ENCODE peak calls at places on chromosomes 2 and 18, in five cellular contexts. V is dermis blood vessel endothelial cell, L is ovary, S is NCI-H1092, X is posterior vena cava. O is an unnamed sample.
A peak's percentile ranks its signal among the peaks of the same experiment; 100 is the strongest.

GRCh38 chr2:80591233-80591632 is 286.7 kb upstream of the LRRTM1 start:
- DNase-seq in V (no peak), L (no peak), S (no peak), X (no peak), O (no peak)

GRCh38 chr2:219272995-219273394 is 6.2 kb upstream of the DNAJB2 start:
- DNase-seq in V (no peak), L (no peak), S (no peak), X (no peak), O (no peak)

GRCh38 chr2:233051241-233052149 is 8.6 kb upstream of the INPP5D start:
- DNase-seq in V (peak; percentile 94), L (no peak), S (no peak), X (peak; percentile 94), O (peak; percentile 90)

GRCh38 chr2:21993002-21993401 is 869.2 kb downstream of the TDRD15 start:
- DNase-seq in V (no peak), L (no peak), S (no peak), X (no peak), O (no peak)

GRCh38 chr2:128315829-128316776 is 2.6 kb downstream of the HS6ST1 start:
- DNase-seq in V (no peak), L (no peak), S (no peak), X (peak; percentile 75), O (peak; percentile 87)

GRCh38 chr2:127884436-127884835 is 1.3 kb downstream of the AMMECR1L start:
- DNase-seq in V (peak; percentile 35), L (no peak), S (no peak), X (no peak), O (no peak)

GRCh38 chr2:121171625-121172119 is 113.3 kb downstream of the TFCP2L1 start:
- DNase-seq in V (no peak), L (no peak), S (no peak), X (no peak), O (peak; percentile 9)

GRCh38 chr2:156329922-156330726 is 2.4 kb downstream of the NR4A2 start:
- DNase-seq in V (no peak), L (no peak), S (no peak), X (no peak), O (no peak)

GRCh38 chr18:58901143-58901542 is 36.5 kb downstream of the ZNF532 start:
- DNase-seq in V (no peak), L (no peak), S (no peak), X (no peak), O (peak; percentile 64)

GRCh38 chr2:219460424-219460926 is 25.8 kb downstream of the SPEG start:
- DNase-seq in V (no peak), L (peak; percentile 75), S (peak; percentile 54), X (peak; percentile 92), O (no peak)

GRCh38 chr2:162245051-162245450 is 1.8 kb upstream of the FAP start:
- DNase-seq in V (peak; percentile 38), L (no peak), S (no peak), X (no peak), O (no peak)

GRCh38 chr2:184756885-184757284 is 158.6 kb downstream of the ZNF804A start:
- DNase-seq in V (no peak), L (no peak), S (no peak), X (no peak), O (no peak)

GRCh38 chr2:206627632-206628031 is 14.7 kb upstream of the FAM237A start:
- DNase-seq in V (no peak), L (no peak), S (no peak), X (no peak), O (no peak)

GRCh38 chr2:150513647-150514046 is 26.2 kb upstream of the RND3 start:
- DNase-seq in V (no peak), L (no peak), S (no peak), X (no peak), O (no peak)

GRCh38 chr2:119860924-119861323 is 101.2 kb downstream of the PTPN4 start:
- DNase-seq in V (no peak), L (no peak), S (no peak), X (peak; percentile 47), O (no peak)

GRCh38 chr18:12552884-12553242 is 105.0 kb downstream of the SPIRE1 start:
- DNase-seq in V (no peak), L (no peak), S (no peak), X (no peak), O (no peak)

GRCh38 chr2:217164008-217164407 is 304.1 kb upstream of the TNP1 start:
- DNase-seq in V (no peak), L (no peak), S (no peak), X (no peak), O (no peak)

GRCh38 chr2:43142921-43143438 is 83.4 kb downstream of the ZFP36L2 start:
- DNase-seq in V (no peak), L (no peak), S (no peak), X (no peak), O (no peak)

GRCh38 chr2:143282684-143283083 is 153.5 kb downstream of the ARHGAP15 start:
- DNase-seq in V (no peak), L (no peak), S (no peak), X (no peak), O (no peak)

GRCh38 chr2:43537137-43537536 is 58.7 kb downstream of the THADA start:
- DNase-seq in V (no peak), L (no peak), S (no peak), X (no peak), O (no peak)

GRCh38 chr2:72115361-72116080 is 32.1 kb downstream of the CYP26B1 start:
- DNase-seq in V (peak; percentile 54), L (no peak), S (no peak), X (peak; percentile 88), O (peak; percentile 90)

GRCh38 chr2:240296611-240297552 is 138.6 kb upstream of the GPC1 start:
- DNase-seq in V (no peak), L (no peak), S (no peak), X (no peak), O (no peak)

GRCh38 chr18:25736516-25736915 is 353.9 kb downstream of the SS18 start:
- DNase-seq in V (no peak), L (no peak), S (no peak), X (no peak), O (no peak)

GRCh38 chr18:75581336-75582121 is 154.0 kb upstream of the SMIM21 start:
- DNase-seq in V (no peak), L (no peak), S (no peak), X (no peak), O (no peak)

O was measured in mesenteric fat pad.